ENCODE peak calls at places on chromosome 7, in seven cellular contexts. X is HFF-Myc; Y is cardiac muscle cell; R is sigmoid colon; D is activated CD8-positive, alpha-beta T cell treated with anti-CD3 and anti-CD28 coated beads for 36 hours; H is fibroblast of mammary gland; O is astrocyte of the cerebellum. U is an unnamed sample.

GRCh38 chr7:17946591-17946990 is 6.3 kb upstream of the SNX13 start:
- DNase-seq in Y (no peak), X (no peak), O (no peak), R (no peak), D (no peak), H (no peak), U (no peak)

GRCh38 chr7:83111391-83111790 is 51.3 kb downstream of the PCLO start:
- DNase-seq in Y (no peak), O (peak; percentile 82), H (no peak), D (no peak), R (no peak), X (no peak), U (no peak)

GRCh38 chr7:79430391-79430790 is 23.1 kb downstream of the MAGI2 start:
- DNase-seq in Y (no peak), H (no peak), X (no peak), O (no peak), D (no peak), R (no peak), U (no peak)

GRCh38 chr7:79949778-79950177 is 184.9 kb upstream of the GNAI1 start:
- DNase-seq in Y (peak; percentile 5), X (no peak), D (no peak), H (no peak), O (no peak), R (no peak), U (no peak)

GRCh38 chr7:44966731-44967538 is 11.9 kb downstream of the MYO1G start:
- DNase-seq in D (peak; percentile 9), Y (no peak), X (no peak), H (no peak), O (no peak), R (peak; percentile 40), U (no peak)

GRCh38 chr7:4779118-4779517 is 3.7 kb downstream of the AP5Z1 start:
- DNase-seq in O (no peak), R (no peak), Y (no peak), D (no peak), X (no peak), H (no peak), U (no peak)

GRCh38 chr7:116952640-116953371 is 495 bp upstream of the ST7 start:
- DNase-seq in H (peak; percentile 41), R (peak; percentile 83), Y (peak; percentile 58), D (no peak), O (peak; percentile 11), X (no peak), U (no peak)

GRCh38 chr7:147990837-147991236 is 599.7 kb upstream of the C7orf33 start:
- DNase-seq in D (no peak), Y (no peak), X (no peak), H (no peak), O (no peak), R (no peak), U (no peak)

GRCh38 chr7:142963993-142964392 is 1.8 kb upstream of the KEL start:
- DNase-seq in Y (no peak), X (no peak), R (no peak), O (no peak), D (no peak), H (no peak), U (no peak)

GRCh38 chr7:106767498-106768323 is 97.4 kb upstream of the PIK3CG start:
- DNase-seq in X (no peak), Y (no peak), H (peak; percentile 52), O (no peak), D (no peak), R (no peak), U (no peak)

GRCh38 chr7:55500117-55500516 is 72.2 kb downstream of the VOPP1 start:
- DNase-seq in H (no peak), Y (no peak), D (no peak), R (no peak), O (no peak), X (no peak), U (no peak)

GRCh38 chr7:15439853-15440252 is 122.0 kb downstream of the AGMO start:
- DNase-seq in X (no peak), D (no peak), O (no peak), R (no peak), H (no peak), Y (no peak), U (no peak)

GRCh38 chr7:114703677-114704076 is 218.2 kb upstream of the MDFIC start:
- DNase-seq in O (no peak), Y (no peak), H (peak; percentile 43), X (no peak), R (no peak), D (peak; percentile 7), U (no peak)

GRCh38 chr7:91527460-91527859 is 263.2 kb downstream of the FZD1 start:
- DNase-seq in X (no peak), D (no peak), Y (no peak), R (no peak), H (no peak), O (no peak), U (no peak)

GRCh38 chr7:152956006-152956405 is 196.5 kb downstream of the ACTR3B start:
- DNase-seq in X (no peak), R (no peak), H (no peak), D (no peak), Y (no peak), O (no peak), U (no peak)

DNA sequence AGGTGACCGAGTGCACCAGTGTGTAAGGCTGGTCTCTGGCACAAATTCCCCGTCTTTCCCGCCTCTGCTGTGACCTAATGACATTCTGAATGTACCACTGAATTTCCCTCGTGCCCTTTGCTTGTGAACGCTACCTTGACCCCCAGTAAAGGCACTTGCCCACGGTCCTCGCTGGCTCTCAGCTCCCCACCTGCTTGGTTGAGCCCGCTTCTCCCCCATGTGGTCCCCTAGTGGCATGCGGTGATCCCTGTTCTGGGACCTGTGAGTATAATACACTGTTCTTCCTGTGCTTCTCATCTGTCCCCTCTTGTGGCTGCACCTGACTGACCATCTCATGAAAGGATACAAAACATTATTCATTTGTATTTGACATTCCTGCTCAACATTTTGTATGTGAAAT is 495.7 kb downstream of the INHBA start:
- DNase-seq in R (no peak), Y (no peak), D (no peak), O (no peak), X (no peak), H (no peak), U (no peak)
- TF ChIP-seq CTCF in R (no peak), Y (no peak), D (no peak), O (no peak), X (no peak), H (no peak), U (no peak)

GRCh38 chr7:76050545-76050944 is 2.6 kb downstream of the MDH2 start:
- DNase-seq in H (no peak), O (no peak), R (no peak), Y (no peak), X (no peak), D (no peak), U (no peak)

GRCh38 chr7:76047305-76047810 is 442 bp downstream of the STYXL1 start:
- DNase-seq in O (no peak), Y (no peak), R (no peak), X (no peak), H (peak; percentile 15), D (peak; percentile 10), U (no peak)

GRCh38 chr7:76049295-76049694 is 1.4 kb downstream of the MDH2 start:
- DNase-seq in D (no peak), H (no peak), O (no peak), X (no peak), Y (no peak), R (no peak), U (no peak)

GRCh38 chr7:76047811-76048667 is at the start of the genes MDH2 and STYXL1:
- DNase-seq in O (peak; percentile 91), X (peak; percentile 78), Y (peak; percentile 97), D (peak; percentile 95), H (peak; percentile 95), R (peak; percentile 97), U (peak; percentile 66)

DNA sequence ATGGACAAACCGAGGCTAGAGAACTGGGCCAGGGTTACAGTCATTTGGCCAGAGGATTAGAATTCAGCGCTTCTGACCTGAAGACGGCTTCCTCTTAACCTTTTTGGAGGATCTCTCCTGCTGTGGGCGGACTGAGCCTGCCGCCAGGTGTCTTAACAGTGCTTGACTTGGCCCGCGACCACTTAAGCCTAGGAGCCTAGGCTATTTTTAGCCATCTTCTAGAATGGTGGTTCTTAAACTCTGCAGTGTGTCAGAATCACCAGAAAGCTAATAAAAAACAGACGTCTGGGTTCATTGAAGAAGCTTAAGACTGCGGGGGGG is 722 bp downstream of the MDH2 start:
- DNase-seq in O (no peak), X (no peak), D (peak; percentile 54), H (no peak), R (no peak), Y (peak; percentile 75), U (no peak)
- TF ChIP-seq CTCF in O (peak; percentile 5), X (no peak), D (no peak), H (no peak), R (peak; percentile 10), Y (no peak), U (no peak)

DNA sequence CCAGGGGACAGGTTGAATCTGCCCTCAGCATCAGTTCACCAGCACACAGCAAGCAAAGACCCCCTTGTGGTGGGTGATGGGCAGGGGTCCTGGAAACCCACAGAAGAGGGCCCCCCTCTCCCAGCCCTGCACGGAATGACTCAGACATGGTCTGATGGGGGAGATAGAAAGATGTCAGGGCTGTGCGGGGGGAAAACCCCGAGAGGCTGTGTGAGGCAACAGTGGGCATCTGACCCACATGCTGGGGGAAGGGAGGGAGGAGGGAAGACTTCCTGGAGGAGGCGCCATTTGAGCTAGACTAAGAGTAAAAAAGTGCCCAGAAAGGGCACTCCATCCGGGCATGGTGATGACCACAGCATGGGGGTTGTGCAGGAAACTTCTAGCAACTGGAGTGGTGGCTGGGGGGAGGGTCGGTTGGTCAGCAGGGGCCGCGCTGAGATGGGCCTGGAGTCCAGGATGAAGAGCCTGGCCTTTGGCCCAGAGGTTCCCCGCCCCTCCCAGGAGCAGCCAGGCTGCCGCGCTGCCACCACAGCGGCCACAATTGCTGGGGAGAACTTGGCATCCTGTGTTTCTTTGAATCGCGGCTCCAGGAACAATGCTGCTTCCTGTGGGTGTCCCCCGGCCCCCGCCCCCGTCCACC is 2.5 kb downstream of the LFNG start:
- DNase-seq in R (no peak), D (peak; percentile 94), X (no peak), H (peak; percentile 39), Y (no peak), O (no peak), U (peak; percentile 16)
- TF ChIP-seq CTCF in R (no peak), D (no peak), X (no peak), H (no peak), Y (no peak), O (no peak), U (peak; percentile 15)

GRCh38 chr7:136869991-136870798 is 1.7 kb downstream of the CHRM2 start:
- DNase-seq in X (no peak), Y (peak; percentile 42), H (no peak), R (peak; percentile 71), D (no peak), O (no peak), U (no peak)
- TF ChIP-seq CTCF in X (no peak), Y (no peak), H (no peak), R (no peak), D (no peak), O (no peak), U (no peak)

U was measured in epithelial cell of proximal tubule.